ENCODE peak calls at places on chromosome 10, in five cellular contexts. D, N, O, G and J are unnamed samples.

GRCh38 chr10:5565671-5566581 is 41.2 kb downstream of the CALML3 start:
- DNase-seq in G (no peak), O (no peak), D (no peak), N (peak), J (no peak)

GRCh38 chr10:4074559-4075407 is 289.8 kb upstream of the KLF6 start:
- DNase-seq in O (no peak), N (peak), D (no peak), G (no peak), J (no peak)

GRCh38 chr10:87816163-87816841 is 1.7 kb downstream of the ATAD1 start:
- DNase-seq in N (no peak), G (no peak), D (no peak), O (no peak), J (no peak)

GRCh38 chr10:52128056-52128683 is 185.9 kb upstream of the DKK1 start:
- DNase-seq in N (no peak), O (no peak), G (peak), D (peak), J (peak)

GRCh38 chr10:109647627-109648026 is 275.7 kb downstream of the XPNPEP1 start:
- DNase-seq in N (no peak), O (no peak), G (no peak), D (no peak), J (no peak)

GRCh38 chr10:88207121-88207546 is 343.7 kb downstream of the PTEN start:
- DNase-seq in G (no peak), O (no peak), D (no peak), N (no peak), J (no peak)

GRCh38 chr10:9253121-9253520 is 1198.6 kb downstream of the GATA3 start:
- DNase-seq in N (peak), O (no peak), D (no peak), G (no peak), J (no peak)

GRCh38 chr10:65559369-65559768 is 1366.5 kb upstream of the LRRTM3 start:
- DNase-seq in D (no peak), O (no peak), G (no peak), N (no peak), J (no peak)

GRCh38 chr10:124231188-124232135 is 138.1 kb upstream of the CHST15 start:
- DNase-seq in O (peak), D (no peak), N (no peak), G (no peak), J (no peak)